ENCODE peak calls at places on chromosomes 11 and 22, in five cellular contexts. R is GDM1, Z is lower leg skin, M is keratinocyte, O is fibroblast of mammary gland. H is an unnamed sample.

GRCh38 chr22:50716291-50717024 is 21.5 kb upstream of the ACR start:
- DNase-seq in M (no peak), Z (no peak), R (no peak), O (no peak), H (no peak)

GRCh38 chr11:128908391-128909246 is 17.5 kb downstream of the KCNJ5 start:
- DNase-seq in Z (peak; percentile 94), M (no peak), R (peak; percentile 78), O (peak; percentile 78), H (peak; percentile 88)

GRCh38 chr11:17603056-17603825 is 56.2 kb downstream of the OTOG start:
- DNase-seq in O (no peak), R (no peak), M (no peak), Z (peak; percentile 76), H (peak; percentile 12)

GRCh38 chr22:49962751-49963646 is 2.4 kb downstream of the PIM3 start:
- DNase-seq in R (no peak), O (no peak), M (no peak), Z (peak; percentile 91), H (no peak)

GRCh38 chr22:27988704-27989103 is 69.6 kb upstream of the PITPNB start:
- DNase-seq in O (no peak), M (no peak), Z (peak; percentile 56), R (no peak), H (no peak)

GRCh38 chr22:23649071-23649501 is 17.0 kb upstream of the DRICH1 start:
- DNase-seq in R (no peak), O (no peak), M (no peak), Z (no peak), H (no peak)

GRCh38 chr11:4589024-4589423 is 4.8 kb upstream of the OR52I1 start:
- DNase-seq in O (no peak), R (no peak), Z (no peak), M (no peak), H (no peak)

GRCh38 chr11:44887598-44887997 is 63.1 kb downstream of the TP53I11 start:
- DNase-seq in M (no peak), R (no peak), Z (no peak), O (no peak), H (no peak)

GRCh38 chr22:49903322-49904039 is 14.8 kb downstream of the ALG12 start:
- DNase-seq in R (no peak), Z (no peak), O (no peak), M (no peak), H (no peak)

GRCh38 chr22:24883426-24883825 is 63.1 kb downstream of the LHFPL7 start:
- DNase-seq in O (no peak), R (peak; percentile 7), Z (no peak), M (no peak), H (no peak)

GRCh38 chr11:124938206-124938765 is 2.4 kb upstream of the HEPACAM start:
- DNase-seq in Z (no peak), M (no peak), R (no peak), O (peak; percentile 46), H (peak; percentile 24)

GRCh38 chr11:11036185-11037161 is 178.6 kb upstream of the ZBED5 start:
- DNase-seq in R (peak; percentile 34), Z (no peak), M (peak; percentile 26), O (peak; percentile 70), H (peak; percentile 44)

GRCh38 chr11:99773646-99774045 is 752.9 kb downstream of the CNTN5 start:
- DNase-seq in Z (no peak), M (no peak), R (no peak), O (peak; percentile 14), H (no peak)

GRCh38 chr11:33690290-33691050 is 10.2 kb downstream of the C11orf91 start:
- DNase-seq in O (peak; percentile 100), Z (peak; percentile 96), R (no peak), M (peak; percentile 96), H (peak; percentile 82)

GRCh38 chr11:106389096-106389495 is 311.6 kb downstream of the AASDHPPT start:
- DNase-seq in O (peak; percentile 77), M (no peak), Z (no peak), R (no peak), H (peak; percentile 27)

GRCh38 chr11:72758304-72758689 is 6.1 kb upstream of the ARAP1 start:
- DNase-seq in M (no peak), Z (no peak), R (no peak), O (peak; percentile 78), H (no peak)

GRCh38 chr11:19374189-19374588 is 133.4 kb upstream of the E2F8 start:
- DNase-seq in M (peak; percentile 98), Z (no peak), R (no peak), O (peak; percentile 100), H (peak; percentile 89)

GRCh38 chr11:133137939-133138338 is 394.4 kb downstream of the OPCML start:
- DNase-seq in Z (no peak), R (no peak), M (no peak), O (no peak), H (no peak)

GRCh38 chr22:26985217-26985616 is 327.8 kb downstream of the MIAT start:
- DNase-seq in O (no peak), Z (no peak), M (no peak), R (no peak), H (no peak)

GRCh38 chr11:67310246-67311050 is 7.1 kb downstream of the SSH3 start:
- DNase-seq in M (no peak), O (no peak), R (no peak), Z (peak; percentile 85), H (no peak)

GRCh38 chr11:46597155-46597554 is 3.3 kb upstream of the AMBRA1 start:
- DNase-seq in R (no peak), Z (no peak), M (no peak), O (no peak), H (no peak)

GRCh38 chr11:117521974-117522373 is 194.3 kb downstream of the CEP164 start:
- DNase-seq in O (no peak), M (no peak), Z (no peak), R (no peak), H (no peak)